ENCODE peak calls at places on chromosome 1, in six cellular contexts. A is suprapubic skin, G is psoas muscle, T is fibroblast of mammary gland, S is cardiac muscle cell, Y is epithelial cell of esophagus. I is an unnamed sample.

GRCh38 chr1:31593136-31593665 is 16.9 kb downstream of the TINAGL1 start:
- DNase-seq in A (no peak), G (no peak), T (no peak), S (no peak), Y (no peak), I (no peak)

GRCh38 chr1:245939756-245940345 is 567.2 kb downstream of the SMYD3 start:
- DNase-seq in A (no peak), G (no peak), T (no peak), S (no peak), Y (no peak), I (no peak)

GRCh38 chr1:223429313-223429731 is 36.1 kb downstream of the CCDC185 start:
- DNase-seq in A (no peak), G (peak), T (peak), S (no peak), Y (peak), I (peak)

GRCh38 chr1:118100686-118101300 is 84.2 kb downstream of the SPAG17 start:
- DNase-seq in A (no peak), G (no peak), T (peak), S (no peak), Y (no peak), I (no peak)

GRCh38 chr1:54567961-54568360 is 19.9 kb downstream of the ACOT11 start:
- DNase-seq in A (no peak), G (no peak), T (peak), S (peak), Y (peak), I (peak)

GRCh38 chr1:164560076-164560475 is 1.1 kb downstream of the PBX1 start:
- DNase-seq in A (no peak), G (no peak), T (no peak), S (no peak), Y (no peak), I (no peak)

GRCh38 chr1:194227157-194227556 is 1040.7 kb upstream of the B3GALT2 start:
- DNase-seq in A (no peak), G (no peak), T (no peak), S (no peak), Y (peak), I (no peak)

GRCh38 chr1:117697220-117697781 is 91.5 kb downstream of the TENT5C start:
- DNase-seq in A (no peak), G (no peak), T (no peak), S (peak), Y (no peak), I (no peak)

GRCh38 chr1:161258439-161259386 is at the start of gene PCP4L1:
- DNase-seq in A (no peak), G (peak), T (peak), S (peak), Y (peak), I (peak)

GRCh38 chr1:20666146-20666545 is 5.0 kb upstream of the DDOST start:
- DNase-seq in A (no peak), G (peak), T (no peak), S (no peak), Y (no peak), I (no peak)

GRCh38 chr1:19512545-19512944 is 27.2 kb upstream of the CAPZB start:
- DNase-seq in A (no peak), G (no peak), T (peak), S (peak), Y (no peak), I (peak)

GRCh38 chr1:16617101-16617727 is 3.9 kb upstream of the NBPF1 start:
- DNase-seq in A (peak), G (peak), T (no peak), S (no peak), Y (no peak), I (no peak)

GRCh38 chr1:16617778-16618580 is 4.6 kb upstream of the NBPF1 start:
- DNase-seq in A (peak), G (no peak), T (no peak), S (no peak), Y (no peak), I (no peak)

GRCh38 chr1:16625497-16626408 is 12.4 kb upstream of the NBPF1 start:
- DNase-seq in A (peak), G (no peak), T (no peak), S (no peak), Y (no peak), I (no peak)

GRCh38 chr1:16618719-16619118 is 5.4 kb upstream of the NBPF1 start:
- DNase-seq in A (peak), G (peak), T (no peak), S (no peak), Y (no peak), I (no peak)

GRCh38 chr1:16621300-16621658 is 7.9 kb upstream of the NBPF1 start:
- DNase-seq in A (no peak), G (no peak), T (no peak), S (no peak), Y (no peak), I (no peak)
- TF ChIP-seq CTCF in A (no peak), G (no peak), T (no peak), S (no peak), Y (no peak), I (no peak)

GRCh38 chr1:40344597-40344996 is 27.5 kb upstream of the COL9A2 start:
- DNase-seq in A (no peak), G (peak), T (peak), S (peak), Y (peak), I (peak)
- H3K4me3 ChIP-seq in A (no peak), G (no peak), T (no peak), S (no peak), Y (no peak), I (no peak)

GRCh38 chr1:64038965-64039926 is 164.2 kb upstream of the UBE2U start:
- DNase-seq in A (peak), G (peak), T (peak), S (peak), Y (peak), I (peak)
- TF ChIP-seq CTCF in A (no peak), G (no peak), T (no peak), S (no peak), Y (no peak), I (no peak)

GRCh38 chr1:205774277-205775014 is 836 bp downstream of the RAB29 start:
- DNase-seq in A (no peak), G (no peak), T (no peak), S (peak), Y (peak), I (no peak)

GRCh38 chr1:205770618-205771017 is 4.7 kb downstream of the RAB29 start:
- DNase-seq in A (no peak), G (no peak), T (no peak), S (no peak), Y (peak), I (no peak)

GRCh38 chr1:205769641-205770365 is 5.5 kb downstream of the RAB29 start:
- DNase-seq in A (no peak), G (no peak), T (no peak), S (no peak), Y (no peak), I (peak)

GRCh38 chr1:205775015-205775716 is at the start of gene RAB29:
- DNase-seq in A (peak), G (peak), T (peak), S (peak), Y (peak), I (peak)

DNA sequence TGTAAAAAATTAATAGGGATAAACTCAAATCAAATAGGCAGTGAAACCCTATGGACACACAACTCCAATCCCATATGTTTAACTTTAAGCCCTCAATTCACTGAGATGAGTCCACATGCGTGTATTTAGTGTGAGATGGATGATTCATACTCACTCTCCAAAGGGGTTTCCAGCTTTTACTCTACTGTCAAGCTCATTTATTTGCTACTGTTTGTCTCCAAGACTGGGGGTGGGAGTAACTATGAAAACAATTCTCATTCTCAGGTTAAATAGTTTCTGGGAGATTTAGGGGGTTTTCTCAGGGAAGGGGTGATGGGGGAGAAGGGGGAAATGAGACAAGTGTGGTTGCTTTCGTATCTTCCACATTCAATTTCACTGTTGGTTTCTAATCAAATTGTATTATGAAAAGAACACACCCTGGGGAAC is 2.7 kb downstream of the RAB29 start:
- DNase-seq in A (no peak), G (no peak), T (no peak), S (no peak), Y (no peak), I (no peak)
- H3K4me3 ChIP-seq in A (no peak), G (no peak), T (no peak), S (no peak), Y (no peak), I (no peak)

DNA sequence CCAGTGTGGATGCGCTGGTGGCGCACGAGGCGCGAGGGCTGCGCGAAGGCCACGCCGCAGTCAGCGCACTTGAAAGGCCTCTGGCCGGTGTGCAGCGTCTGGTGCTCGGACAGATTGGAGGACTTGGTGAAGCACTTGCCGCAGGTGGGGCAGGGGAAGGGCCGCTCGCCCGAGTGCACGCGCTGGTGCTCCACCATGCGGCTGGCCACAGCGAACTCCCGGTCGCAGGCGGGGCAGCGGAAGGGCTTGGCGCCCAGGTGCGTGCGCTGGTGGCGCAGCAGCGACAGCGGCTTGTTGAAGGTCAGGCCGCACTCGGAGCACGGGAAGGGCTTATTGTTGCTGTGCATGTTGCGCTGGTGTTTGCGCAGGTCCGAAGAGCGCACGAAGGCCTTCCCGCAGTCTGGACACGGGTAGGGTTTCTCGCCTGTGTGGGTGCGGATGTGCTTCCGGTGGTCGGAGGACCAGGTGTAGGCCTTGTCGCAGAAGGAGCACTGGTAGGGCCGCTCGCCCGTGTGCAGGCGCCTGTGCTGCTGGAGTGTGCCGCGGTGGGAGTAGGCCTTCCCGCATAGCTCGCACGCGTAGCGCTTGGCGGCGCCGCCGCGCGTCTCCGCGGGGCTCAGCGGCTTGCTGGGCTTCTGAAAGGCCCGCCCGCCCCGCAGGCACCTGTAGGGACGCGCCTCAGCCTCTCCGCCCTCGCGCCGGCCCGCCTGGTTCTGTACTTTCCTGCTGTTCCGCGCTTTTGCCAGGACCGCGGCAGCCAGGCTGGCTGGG is 4.7 kb downstream of the ZNF648 start:
- DNase-seq in A (no peak), G (no peak), T (no peak), S (no peak), Y (no peak), I (no peak)
- TF ChIP-seq CTCF in A (no peak), G (no peak), T (no peak), S (no peak), Y (no peak), I (no peak)

GRCh38 chr1:235324296-235324695 is 3.7 kb downstream of the ARID4B start:
- DNase-seq in A (no peak), G (no peak), T (no peak), S (no peak), Y (no peak), I (no peak)
- H3K4me3 ChIP-seq in A (no peak), G (peak), T (no peak), S (no peak), Y (no peak), I (no peak)

DNA sequence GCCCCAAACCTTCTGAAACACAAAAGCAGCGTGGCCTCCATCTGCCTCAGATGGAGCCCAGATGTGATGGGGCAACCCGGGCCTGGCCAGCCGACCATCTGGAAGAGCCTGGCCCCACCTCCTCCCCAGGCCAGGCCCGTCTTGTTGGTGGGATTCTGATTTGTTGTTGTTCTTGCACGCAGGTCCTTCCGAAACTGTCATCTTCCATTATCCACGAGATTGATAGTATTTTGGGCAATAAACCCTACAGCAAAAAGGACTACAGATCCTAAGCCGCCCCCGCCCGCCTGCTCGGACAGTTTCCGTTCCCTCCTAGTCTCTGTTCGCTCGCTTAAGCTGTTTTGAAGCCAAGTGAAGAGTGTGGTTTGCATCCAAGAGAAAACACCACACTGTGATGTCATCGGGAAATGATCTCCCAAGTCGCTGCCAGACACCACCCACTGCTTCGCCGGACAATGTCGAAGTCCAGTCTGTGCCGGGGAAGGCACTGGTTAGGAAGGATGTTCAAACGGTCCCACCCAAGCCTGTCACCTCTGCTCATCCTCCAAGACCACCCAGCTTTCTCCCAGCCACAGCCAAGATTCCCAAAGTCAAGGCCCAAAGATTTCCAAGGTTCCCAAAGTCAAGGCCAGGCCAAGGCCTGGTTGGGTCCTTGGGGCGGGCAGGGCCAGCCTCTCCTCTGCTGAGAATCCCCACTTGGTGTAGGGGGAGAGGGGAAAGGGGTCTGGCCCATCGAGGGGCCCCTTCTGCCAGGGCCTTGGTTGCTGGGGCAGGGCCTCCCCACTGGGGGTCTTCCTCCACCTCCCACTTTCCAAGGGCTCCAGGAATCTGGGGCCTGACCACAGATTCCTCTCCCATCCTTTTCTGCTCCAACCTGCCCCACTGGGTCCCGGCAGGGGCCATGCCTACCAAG is 52.9 kb downstream of the KCNAB2 start:
- DNase-seq in A (no peak), G (peak), T (peak), S (peak), Y (no peak), I (peak)
- TF ChIP-seq CTCF in A (no peak), G (no peak), T (no peak), S (no peak), Y (no peak), I (no peak)

GRCh38 chr1:87717167-87717670 is 388.5 kb downstream of the LMO4 start:
- DNase-seq in A (no peak), G (no peak), T (no peak), S (peak), Y (no peak), I (no peak)
- H3K4me3 ChIP-seq in A (no peak), G (no peak), T (no peak), S (no peak), Y (no peak), I (no peak)

GRCh38 chr1:233750139-233750538 is 136.2 kb downstream of the KCNK1 start:
- DNase-seq in A (no peak), G (no peak), T (no peak), S (no peak), Y (no peak), I (no peak)

DNA sequence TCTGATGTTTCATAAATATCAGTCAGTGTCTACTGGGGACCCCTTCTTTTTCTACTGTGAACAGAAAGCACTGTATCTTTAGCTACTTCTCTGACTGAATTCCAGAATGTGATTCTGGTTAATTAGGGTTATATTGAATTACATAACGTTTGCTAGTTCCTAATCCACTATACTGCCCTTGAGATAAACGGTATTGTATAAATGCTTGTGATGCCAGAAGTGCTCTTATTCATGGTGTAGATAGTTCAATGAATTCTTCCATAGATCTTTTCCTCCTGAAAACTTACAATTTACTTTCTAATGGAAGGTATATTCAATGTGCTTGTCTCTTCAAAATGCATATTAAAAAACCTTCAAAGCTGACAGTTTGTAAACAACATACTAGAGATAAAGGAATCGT is 131.2 kb downstream of the KCNK1 start:
- DNase-seq in A (no peak), G (no peak), T (no peak), S (no peak), Y (no peak), I (no peak)
- TF ChIP-seq CTCF in A (no peak), G (no peak), T (no peak), S (no peak), Y (no peak), I (no peak)

DNA sequence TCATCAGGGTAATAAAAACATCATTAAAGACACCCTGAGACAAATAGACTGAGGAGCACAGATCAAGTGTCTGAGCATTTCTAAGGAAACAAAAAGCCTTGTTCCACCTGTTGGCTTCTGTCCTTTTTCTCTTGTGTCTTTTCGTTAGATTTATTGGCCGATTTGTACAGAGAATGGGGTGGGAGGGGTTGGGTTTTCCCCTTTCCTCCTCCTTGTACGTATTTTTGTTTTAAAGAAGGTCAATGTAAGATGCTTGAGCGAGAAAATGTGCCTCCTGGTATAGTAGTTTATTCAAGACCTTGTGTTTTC is 1.2 kb downstream of the BCL9 start:
- DNase-seq in A (no peak), G (no peak), T (no peak), S (no peak), Y (no peak), I (no peak)
- H3K4me3 ChIP-seq in A (peak), G (peak), T (peak), S (peak), Y (no peak), I (peak)